ENCODE peak calls at places on chromosomes 16 and 17, in seven cellular contexts. I is T-cell, Q is HFFc6, N is fibroblast of villous mesenchyme, U is DMS 273 treated with DMSO at 0.1 percent for 48 hours, M is head of caudate nucleus, F is AG10803. O is an unnamed sample.

GRCh38 chr17:69501591-69502468 is 87.3 kb downstream of the MAP2K6 start:
- DNase-seq in N (peak), F (peak), I (no peak), Q (peak), U (peak), M (no peak), O (peak)

GRCh38 chr16:8330761-8331160 is 259.6 kb downstream of the TMEM114 start:
- DNase-seq in I (no peak), U (no peak), M (no peak), N (no peak), Q (no peak), F (no peak), O (no peak)

GRCh38 chr17:19724501-19725420 is 8.4 kb upstream of the SLC47A2 start:
- DNase-seq in U (no peak), N (no peak), F (peak), I (peak), Q (no peak), M (peak), O (no peak)

GRCh38 chr16:53043462-53043861 is 9.2 kb downstream of the CHD9NB start:
- DNase-seq in U (no peak), N (no peak), I (no peak), F (no peak), M (no peak), Q (no peak), O (no peak)

GRCh38 chr17:59694344-59694743 is 12.9 kb downstream of the PTRH2 start:
- DNase-seq in N (no peak), Q (no peak), M (no peak), F (no peak), U (no peak), I (no peak), O (no peak)

GRCh38 chr17:50209472-50210248 is 8.2 kb upstream of the COL1A1 start:
- DNase-seq in N (peak), I (no peak), U (peak), M (no peak), F (peak), Q (peak), O (peak)

GRCh38 chr17:65660947-65661346 is 99.5 kb upstream of the AXIN2 start:
- DNase-seq in M (no peak), I (no peak), F (peak), U (no peak), N (peak), Q (peak), O (peak)

GRCh38 chr17:39365252-39365651 is 36.2 kb downstream of the FBXL20 start:
- DNase-seq in N (peak), Q (peak), F (peak), M (no peak), U (no peak), I (no peak), O (no peak)

GRCh38 chr17:79065105-79065670 is 9.4 kb upstream of the ENGASE start:
- DNase-seq in U (no peak), F (peak), Q (peak), M (no peak), N (peak), I (peak), O (peak)

GRCh38 chr17:41734139-41734948 is at the start of gene HAP1:
- DNase-seq in M (peak), F (no peak), I (peak), Q (no peak), N (peak), U (no peak), O (no peak)

GRCh38 chr17:63516910-63517824 is 6.0 kb upstream of the KCNH6 start:
- DNase-seq in M (no peak), F (peak), U (no peak), N (peak), Q (peak), I (no peak), O (peak)